ENCODE peak calls at places on chromosome 15, in eight cellular contexts. T is Peyer's patch, X is cardiac muscle cell, J is adrenal gland, Y is small intestine, S is breast epithelium, R is right cardiac atrium, L is esophagus muscularis mucosa. N is an unnamed sample.

GRCh38 chr15:34038404-34039179 is 412 bp downstream of the AVEN start:
- DNase-seq in T (peak; percentile 88), X (peak; percentile 84), J (peak; percentile 82), Y (peak; percentile 76), S (peak; percentile 33), R (peak; percentile 92), L (peak; percentile 93), N (peak; percentile 74)

GRCh38 chr15:65379986-65380385 is 2.2 kb upstream of the IGDCC3 start:
- DNase-seq in T (no peak), X (no peak), J (no peak), Y (no peak), S (no peak), R (no peak), L (no peak), N (no peak)

GRCh38 chr15:49168026-49168425 is 2.0 kb upstream of the GALK2 start:
- DNase-seq in T (no peak), X (no peak), J (no peak), Y (peak; percentile 31), S (no peak), R (no peak), L (no peak), N (no peak)

GRCh38 chr15:33215941-33216872 is 21.7 kb upstream of the FMN1 start:
- DNase-seq in T (no peak), X (peak; percentile 50), J (no peak), Y (peak; percentile 44), S (no peak), R (no peak), L (peak; percentile 8), N (peak; percentile 30)

GRCh38 chr15:25342629-25343028 is 96.2 kb downstream of the UBE3A start:
- DNase-seq in T (no peak), X (no peak), J (no peak), Y (no peak), S (no peak), R (no peak), L (no peak), N (no peak)

GRCh38 chr15:73941044-73941443 is 14.8 kb downstream of the LOXL1 start:
- DNase-seq in T (no peak), X (no peak), J (no peak), Y (no peak), S (no peak), R (no peak), L (no peak), N (no peak)

GRCh38 chr15:25846377-25846776 is 16.8 kb downstream of the ATP10A start:
- DNase-seq in T (peak; percentile 68), X (no peak), J (no peak), Y (peak; percentile 29), S (no peak), R (peak; percentile 20), L (no peak), N (peak; percentile 74)

GRCh38 chr15:52068004-52068403 is 44.6 kb downstream of the BCL2L10 start:
- DNase-seq in T (no peak), X (no peak), J (no peak), Y (no peak), S (no peak), R (no peak), L (peak; percentile 8), N (no peak)

GRCh38 chr15:78327442-78327841 is 12.7 kb upstream of the CRABP1 start:
- DNase-seq in T (no peak), X (no peak), J (no peak), Y (no peak), S (no peak), R (no peak), L (no peak), N (no peak)

GRCh38 chr15:90560229-90560771 is 30.6 kb downstream of the CRTC3 start:
- DNase-seq in T (no peak), X (peak; percentile 78), J (peak; percentile 84), Y (no peak), S (peak; percentile 51), R (peak; percentile 58), L (peak; percentile 92), N (no peak)

GRCh38 chr15:90917569-90917968 is 14.5 kb downstream of the MAN2A2 start:
- DNase-seq in T (no peak), X (no peak), J (no peak), Y (no peak), S (no peak), R (peak; percentile 39), L (no peak), N (no peak)

GRCh38 chr15:66102563-66103292 is 150.8 kb downstream of the MEGF11 start:
- DNase-seq in T (no peak), X (peak; percentile 39), J (no peak), Y (no peak), S (no peak), R (no peak), L (no peak), N (no peak)

GRCh38 chr15:93709708-93710107 is 521.7 kb upstream of the MCTP2 start:
- DNase-seq in T (no peak), X (no peak), J (no peak), Y (no peak), S (no peak), R (no peak), L (no peak), N (no peak)

GRCh38 chr15:73284073-73284472 is 84.7 kb downstream of the HCN4 start:
- DNase-seq in T (no peak), X (no peak), J (no peak), Y (no peak), S (no peak), R (no peak), L (no peak), N (no peak)

GRCh38 chr15:65952425-65953053 is 83.2 kb downstream of the RAB11A start:
- DNase-seq in T (no peak), X (peak; percentile 88), J (peak; percentile 30), Y (peak; percentile 19), S (no peak), R (no peak), L (no peak), N (no peak)

GRCh38 chr15:22918056-22918455 is 62.1 kb downstream of the CYFIP1 start:
- DNase-seq in T (no peak), X (no peak), J (no peak), Y (no peak), S (no peak), R (no peak), L (no peak), N (no peak)

GRCh38 chr15:31387483-31388118 is 61.0 kb downstream of the KLF13 start:
- DNase-seq in T (peak; percentile 51), X (peak; percentile 89), J (peak; percentile 69), Y (peak; percentile 57), S (no peak), R (peak; percentile 86), L (no peak), N (no peak)

GRCh38 chr15:79339588-79340314 is 28.8 kb downstream of the TMED3 start:
- DNase-seq in T (no peak), X (peak; percentile 53), J (no peak), Y (peak; percentile 8), S (no peak), R (no peak), L (no peak), N (no peak)

GRCh38 chr15:26082833-26083174 is 219.7 kb upstream of the ATP10A start:
- DNase-seq in T (no peak), X (no peak), J (no peak), Y (no peak), S (no peak), R (no peak), L (no peak), N (no peak)

GRCh38 chr15:31325432-31325975 is 1.1 kb upstream of the KLF13 start:
- DNase-seq in T (peak; percentile 89), X (peak; percentile 70), J (peak; percentile 67), Y (peak; percentile 59), S (peak; percentile 58), R (peak; percentile 94), L (peak; percentile 93), N (no peak)

GRCh38 chr15:64782751-64783150 is 7.4 kb upstream of the RBPMS2 start:
- DNase-seq in T (no peak), X (no peak), J (no peak), Y (no peak), S (no peak), R (peak; percentile 3), L (no peak), N (no peak)

GRCh38 chr15:23484870-23485269 is 37.8 kb upstream of the GOLGA6L2 start:
- DNase-seq in T (no peak), X (no peak), J (no peak), Y (no peak), S (no peak), R (no peak), L (no peak), N (no peak)

GRCh38 chr15:101025116-101025885 is 106.1 kb downstream of the LRRK1 start:
- DNase-seq in T (peak; percentile 8), X (no peak), J (no peak), Y (no peak), S (no peak), R (no peak), L (peak; percentile 39), N (no peak)

GRCh38 chr15:60555291-60555690 is 76.3 kb upstream of the ICE2 start:
- DNase-seq in T (no peak), X (no peak), J (no peak), Y (no peak), S (no peak), R (no peak), L (no peak), N (no peak)
- H3K4me1 ChIP-seq in T (no peaks in the 10 kb centered on the region), X (no peaks in the 10 kb centered on the region), J (peaks cover 28% of the 10 kb centered on the region), Y (peaks cover 4% of the 10 kb centered on the region), S (no peaks in the 10 kb centered on the region), R (no peaks in the 10 kb centered on the region), L (peaks cover 32% of the 10 kb centered on the region), N (peaks cover 34% of the 10 kb centered on the region)

GRCh38 chr15:58867926-58868325 is 65.6 kb downstream of the SLTM start:
- DNase-seq in T (no peak), X (no peak), J (no peak), Y (peak; percentile 3), S (no peak), R (no peak), L (no peak), N (no peak)
- H3K4me3 ChIP-seq in T (no peak overlapping the region), X (no peak overlapping the region), J (no peak overlapping the region), Y (no peak overlapping the region), S (no peak overlapping the region), R (no peak overlapping the region), L (no peak overlapping the region), N (no peak overlapping the region)

GRCh38 chr15:85692873-85693272 is 101.9 kb downstream of the KLHL25 start:
- DNase-seq in T (peak; percentile 79), X (no peak), J (no peak), Y (peak; percentile 35), S (no peak), R (no peak), L (no peak), N (no peak)
- H3K4me1 ChIP-seq in T (no peaks in the 10 kb centered on the region), X (peaks cover 50% of the 10 kb centered on the region), J (peaks cover 8% of the 10 kb centered on the region), Y (no peaks in the 10 kb centered on the region), S (peaks cover 7% of the 10 kb centered on the region), R (peaks cover 16% of the 10 kb centered on the region), L (peaks cover 53% of the 10 kb centered on the region), N (peaks cover 41% of the 10 kb centered on the region)

DNA sequence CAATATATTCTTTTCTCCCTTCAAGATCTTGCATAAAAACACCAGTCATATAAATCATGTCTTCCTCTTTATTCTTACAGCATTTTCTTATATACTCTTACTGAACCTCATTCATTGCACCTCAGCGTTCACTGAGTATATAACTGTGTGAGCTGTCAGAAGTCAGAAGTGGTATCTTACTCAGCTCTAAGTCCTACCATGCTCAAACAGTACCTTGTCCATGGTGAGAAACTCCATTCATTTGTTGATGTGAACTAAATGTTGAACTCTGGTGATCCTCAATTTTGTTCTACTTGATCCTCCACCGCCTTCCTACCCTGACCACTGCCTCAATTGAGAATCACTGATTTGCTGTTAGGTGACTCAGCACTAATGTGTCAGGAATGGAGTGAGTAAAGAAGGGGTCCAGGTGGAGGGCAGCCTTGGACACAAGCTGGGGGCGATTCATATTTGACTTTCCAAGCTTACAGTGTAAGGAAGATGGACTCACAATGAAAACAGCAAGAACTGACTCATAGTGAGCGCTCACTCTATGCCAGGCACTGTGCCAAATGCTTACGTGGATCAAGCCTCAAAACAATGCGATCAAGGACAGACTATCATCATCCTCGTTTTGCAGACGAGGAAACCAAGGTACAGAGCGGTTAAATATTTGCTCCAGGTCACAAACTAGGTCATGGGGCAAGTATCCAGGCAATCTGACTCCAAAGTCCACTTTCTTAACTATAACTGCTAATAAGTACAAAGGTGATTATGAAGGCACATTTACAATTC is 13.5 kb upstream of the ZFYVE19 start:
- DNase-seq in T (peak; percentile 92), X (no peak), J (peak; percentile 95), Y (peak; percentile 100), S (no peak), R (no peak), L (no peak), N (no peak)
- H3K4me3 ChIP-seq in T (no peak overlapping the region), X (no peak overlapping the region), J (no peak overlapping the region), Y (no peak overlapping the region), S (no peak overlapping the region), R (no peak overlapping the region), L (no peak overlapping the region), N (no peak overlapping the region)